ENCODE peak calls at places on chromosome 4, in six cellular contexts. C is stomach; H is fibroblast of lung; S is GM12865; W is CD8-positive, alpha-beta T cell; V is spleen. L is an unnamed sample.

GRCh38 chr4:8157496-8157895 is 1.1 kb downstream of the ABLIM2 start:
- DNase-seq in C (no peak), S (no peak), W (no peak), V (no peak), H (no peak), L (no peak)

GRCh38 chr4:85637778-85638177 is 162.8 kb downstream of the ARHGAP24 start:
- DNase-seq in H (no peak), S (no peak), V (no peak), W (no peak), C (no peak), L (peak)

GRCh38 chr4:122562436-122562835 is 58.4 kb downstream of the IL21 start:
- DNase-seq in W (no peak), S (no peak), V (no peak), H (no peak), C (no peak), L (no peak)

GRCh38 chr4:1384675-1385372 is 21.4 kb downstream of the NKX1-1 start:
- DNase-seq in V (peak), C (no peak), W (no peak), H (no peak), S (no peak), L (no peak)

GRCh38 chr4:46146993-46147392 is 23.1 kb upstream of the GABRG1 start:
- DNase-seq in H (no peak), C (no peak), V (no peak), W (no peak), S (no peak), L (no peak)

GRCh38 chr4:166277851-166278250 is 404.8 kb downstream of the TLL1 start:
- DNase-seq in V (no peak), H (no peak), C (no peak), W (no peak), S (no peak), L (peak)

GRCh38 chr4:52199574-52200338 is 148.7 kb downstream of the SPATA18 start:
- DNase-seq in S (no peak), V (no peak), W (no peak), H (peak), C (no peak), L (no peak)

GRCh38 chr4:93981594-93981993 is 153.0 kb downstream of the ATOH1 start:
- DNase-seq in S (no peak), H (no peak), V (no peak), C (no peak), W (no peak), L (no peak)

GRCh38 chr4:108730579-108730978 is 32.3 kb downstream of the ETNPPL start:
- DNase-seq in S (no peak), V (no peak), W (no peak), H (no peak), C (no peak), L (no peak)

GRCh38 chr4:21992330-21992729 is 43.8 kb upstream of the KCNIP4 start:
- DNase-seq in S (no peak), H (peak), W (no peak), C (no peak), V (no peak), L (peak)

GRCh38 chr4:121049072-121049599 is 23.2 kb downstream of the NDNF start:
- DNase-seq in V (no peak), W (no peak), H (no peak), S (no peak), C (no peak), L (no peak)

GRCh38 chr4:121054373-121054772 is 18.0 kb downstream of the NDNF start:
- DNase-seq in V (no peak), C (no peak), W (no peak), H (no peak), S (no peak), L (no peak)

GRCh38 chr4:121053601-121054143 is 18.7 kb downstream of the NDNF start:
- DNase-seq in S (no peak), V (no peak), W (no peak), C (no peak), H (no peak), L (no peak)

GRCh38 chr4:121048165-121048564 is 24.2 kb downstream of the NDNF start:
- DNase-seq in H (no peak), V (no peak), S (no peak), W (no peak), C (no peak), L (no peak)

GRCh38 chr4:121050251-121050650 is 22.1 kb downstream of the NDNF start:
- DNase-seq in H (peak), V (no peak), S (no peak), W (no peak), C (no peak), L (no peak)
- TF ChIP-seq CTCF in H (peak), V (no peak), S (no peak), W (peak), C (no peak), L (peak)

GRCh38 chr4:184644553-184645307 is 4.5 kb downstream of the CASP3 start:
- DNase-seq in H (no peak), C (no peak), S (no peak), V (no peak), W (no peak), L (no peak)

GRCh38 chr4:184643726-184644125 is 5.5 kb downstream of the CASP3 start:
- DNase-seq in C (no peak), W (no peak), H (no peak), S (no peak), V (no peak), L (no peak)

GRCh38 chr4:184648220-184649025 is 824 bp downstream of the CASP3 start:
- DNase-seq in S (peak), W (peak), V (peak), H (peak), C (peak), L (peak)

GRCh38 chr4:184647391-184648101 is 1.7 kb downstream of the CASP3 start:
- DNase-seq in V (no peak), S (no peak), W (no peak), H (peak), C (no peak), L (peak)

GRCh38 chr4:184645904-184646610 is 3.2 kb downstream of the CASP3 start:
- DNase-seq in H (no peak), C (no peak), V (no peak), W (no peak), S (peak), L (no peak)
- H3K4me3 ChIP-seq in H (no peak), C (no peak), V (no peak), W (no peak), S (peak), L (no peak)

GRCh38 chr4:3868146-3868840 is 102.1 kb downstream of the ADRA2C start:
- DNase-seq in S (no peak), H (peak), C (no peak), W (no peak), V (peak), L (peak)
- TF ChIP-seq CTCF in S (no peak), H (no peak), C (no peak), W (no peak), V (no peak), L (no peak)

GRCh38 chr4:77169496-77169895 is 12.5 kb downstream of the CCNG2 start:
- DNase-seq in V (no peak), S (no peak), H (peak), W (no peak), C (no peak), L (peak)
- H3K4me3 ChIP-seq in V (no peak), S (no peak), H (no peak), W (no peak), C (no peak), L (no peak)